ENCODE peak calls at places on chromosome 18, in six cellular contexts. T is psoas muscle, E is foreskin fibroblast, Q is lower leg skin, R is right lobe of liver, C is neural progenitor cell. S is an unnamed sample.

GRCh38 chr18:21740724-21741510 is at the start of gene MIB1:
- DNase-seq in T (peak), E (no peak), Q (peak), R (no peak), C (peak), S (no peak)

GRCh38 chr18:28175047-28175929 is 1.6 kb downstream of the CDH2 start:
- DNase-seq in T (no peak), E (no peak), Q (no peak), R (peak), C (peak), S (no peak)

GRCh38 chr18:5398269-5398668 is 102.7 kb upstream of the ZBTB14 start:
- DNase-seq in T (no peak), E (no peak), Q (no peak), R (no peak), C (no peak), S (no peak)

GRCh38 chr18:28177828-28178635 is 1.1 kb upstream of the CDH2 start:
- DNase-seq in T (peak), E (no peak), Q (no peak), R (peak), C (peak), S (no peak)

GRCh38 chr18:49846263-49846662 is 32.9 kb upstream of the ACAA2 start:
- DNase-seq in T (no peak), E (peak), Q (no peak), R (no peak), C (no peak), S (no peak)

GRCh38 chr18:136433-136832 is 21.9 kb upstream of the USP14 start:
- DNase-seq in T (no peak), E (no peak), Q (no peak), R (no peak), C (no peak), S (no peak)

GRCh38 chr18:2150566-2150965 is 420.7 kb downstream of the METTL4 start:
- DNase-seq in T (no peak), E (no peak), Q (no peak), R (no peak), C (no peak), S (no peak)

GRCh38 chr18:650428-650858 is 7.0 kb upstream of the TYMS start:
- DNase-seq in T (no peak), E (no peak), Q (no peak), R (no peak), C (no peak), S (no peak)

GRCh38 chr18:78686976-78687685 is 292.5 kb upstream of the SALL3 start:
- DNase-seq in T (no peak), E (no peak), Q (no peak), R (no peak), C (no peak), S (no peak)

GRCh38 chr18:47969851-47970250 is 39.4 kb upstream of the SMAD2 start:
- DNase-seq in T (no peak), E (no peak), Q (no peak), R (no peak), C (no peak), S (no peak)

GRCh38 chr18:69480460-69480859 is 79.8 kb downstream of the DOK6 start:
- DNase-seq in T (no peak), E (no peak), Q (no peak), R (no peak), C (no peak), S (no peak)

GRCh38 chr18:21741511-21742322 is 1.1 kb downstream of the MIB1 start:
- DNase-seq in T (peak), E (peak), Q (peak), R (peak), C (no peak), S (no peak)

GRCh38 chr18:12088096-12088495 is 5.5 kb upstream of the ANKRD62 start:
- DNase-seq in T (no peak), E (no peak), Q (no peak), R (no peak), C (no peak), S (no peak)

GRCh38 chr18:74896390-74896991 is 298.8 kb downstream of the ZNF407 start:
- DNase-seq in T (no peak), E (no peak), Q (no peak), R (peak), C (peak), S (no peak)

GRCh38 chr18:61929881-61930640 is 37.3 kb upstream of the RNF152 start:
- DNase-seq in T (no peak), E (no peak), Q (no peak), R (no peak), C (no peak), S (no peak)

GRCh38 chr18:8800445-8800844 is 95.1 kb downstream of the MTCL1 start:
- DNase-seq in T (no peak), E (peak), Q (no peak), R (no peak), C (peak), S (peak)

GRCh38 chr18:8798996-8799395 is 93.6 kb downstream of the MTCL1 start:
- DNase-seq in T (no peak), E (no peak), Q (no peak), R (no peak), C (no peak), S (no peak)

GRCh38 chr18:8799593-8799992 is 94.2 kb downstream of the MTCL1 start:
- DNase-seq in T (no peak), E (no peak), Q (no peak), R (no peak), C (no peak), S (no peak)

GRCh38 chr18:8800876-8801262 is 95.5 kb downstream of the MTCL1 start:
- DNase-seq in T (no peak), E (no peak), Q (no peak), R (no peak), C (peak), S (no peak)

DNA sequence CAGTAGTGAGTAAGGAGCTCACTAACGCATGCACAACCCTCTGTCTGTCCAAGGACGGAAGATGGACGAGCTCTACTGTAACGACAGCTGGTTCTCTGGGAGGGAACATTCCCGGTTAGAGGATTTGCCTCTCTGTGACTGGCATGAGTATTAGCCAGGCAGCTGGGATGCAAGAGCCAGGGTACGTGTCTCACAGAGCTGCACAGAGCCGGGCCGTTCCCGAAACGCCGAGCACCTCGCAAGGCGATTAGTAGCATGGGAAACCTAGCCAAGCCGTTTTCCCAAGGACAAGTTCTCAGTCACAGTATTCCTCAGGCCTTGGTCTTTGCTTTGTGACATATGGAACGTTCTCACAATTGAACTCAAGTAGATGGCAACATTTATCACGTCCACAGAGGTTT is 94.7 kb downstream of the MTCL1 start:
- DNase-seq in T (peak), E (peak), Q (no peak), R (no peak), C (no peak), S (peak)
- H3K4me3 ChIP-seq in T (peak), E (no peak), Q (no peak), R (no peak), C (no peak), S (no peak)

GRCh38 chr18:55384115-55384514 is 203.9 kb downstream of the TCF4 start:
- DNase-seq in T (no peak), E (no peak), Q (no peak), R (no peak), C (no peak), S (no peak)

GRCh38 chr18:55385770-55386169 is 202.2 kb downstream of the TCF4 start:
- DNase-seq in T (no peak), E (no peak), Q (no peak), R (no peak), C (no peak), S (no peak)

GRCh38 chr18:55386545-55386944 is 201.4 kb downstream of the TCF4 start:
- DNase-seq in T (no peak), E (no peak), Q (no peak), R (no peak), C (no peak), S (no peak)

GRCh38 chr18:55382277-55382805 is 205.7 kb downstream of the TCF4 start:
- DNase-seq in T (no peak), E (no peak), Q (no peak), R (no peak), C (no peak), S (no peak)

GRCh38 chr18:55384551-55385275 is 203.3 kb downstream of the TCF4 start:
- DNase-seq in T (no peak), E (no peak), Q (no peak), R (no peak), C (peak), S (no peak)
- TF ChIP-seq CTCF in T (peak), E (peak), Q (no peak), R (peak), C (peak), S (peak)

GRCh38 chr18:9914334-9914583 is 443 bp downstream of the VAPA start:
- DNase-seq in T (no peak), E (no peak), Q (no peak), R (no peak), C (peak), S (no peak)

GRCh38 chr18:9916814-9917213 is 3.0 kb downstream of the VAPA start:
- DNase-seq in T (no peak), E (no peak), Q (no peak), R (no peak), C (no peak), S (no peak)

GRCh38 chr18:9915291-9916066 is 1.7 kb downstream of the VAPA start:
- DNase-seq in T (no peak), E (no peak), Q (no peak), R (no peak), C (no peak), S (no peak)

GRCh38 chr18:9914584-9915290 is 921 bp downstream of the VAPA start:
- DNase-seq in T (peak), E (peak), Q (peak), R (peak), C (peak), S (peak)

GRCh38 chr18:9916067-9916684 is 2.4 kb downstream of the VAPA start:
- DNase-seq in T (no peak), E (no peak), Q (no peak), R (no peak), C (peak), S (no peak)
- H3K4me3 ChIP-seq in T (peak), E (peak), Q (no peak), R (no peak), C (peak), S (peak)

GRCh38 chr18:24016643-24017042 is 2.1 kb downstream of the TTC39C start:
- DNase-seq in T (no peak), E (no peak), Q (no peak), R (no peak), C (no peak), S (no peak)
- TF ChIP-seq CTCF in T (no peak), E (no peak), Q (no peak), R (peak), C (peak), S (peak)

GRCh38 chr18:13219012-13219396 is 444 bp downstream of the LDLRAD4 start:
- DNase-seq in T (no peak), E (no peak), Q (no peak), R (no peak), C (peak), S (no peak)
- H3K4me3 ChIP-seq in T (peak), E (no peak), Q (peak), R (peak), C (peak), S (no peak)

GRCh38 chr18:67108894-67109293 is 407.6 kb downstream of the DSEL start:
- DNase-seq in T (no peak), E (no peak), Q (no peak), R (no peak), C (no peak), S (no peak)

GRCh38 chr18:67109535-67109934 is 407.0 kb downstream of the DSEL start:
- DNase-seq in T (no peak), E (no peak), Q (no peak), R (no peak), C (no peak), S (no peak)

GRCh38 chr18:67104700-67105284 is 411.7 kb downstream of the DSEL start:
- DNase-seq in T (peak), E (peak), Q (peak), R (peak), C (peak), S (peak)
- TF ChIP-seq CTCF in T (peak), E (peak), Q (no peak), R (peak), C (peak), S (peak)

GRCh38 chr18:36451454-36452251 is 154.1 kb downstream of the FHOD3 start:
- DNase-seq in T (no peak), E (no peak), Q (no peak), R (no peak), C (no peak), S (no peak)
- H3K4me3 ChIP-seq in T (no peak), E (no peak), Q (no peak), R (no peak), C (no peak), S (no peak)

S was measured in AG04449.